ENCODE peak calls at places on chromosomes 4 and X, in eight cellular contexts. E, W, A, B, U, P, I and N are unnamed samples.

GRCh38 chr4:169070071-169070894 is 60.2 kb upstream of the CBR4 start:
- DNase-seq in W (peak; percentile 63), I (peak; percentile 97), A (peak; percentile 74), P (peak; percentile 92), E (peak; percentile 17), U (peak; percentile 54), B (peak; percentile 93), N (peak; percentile 92)

GRCh38 chr4:77196866-77197265 is 39.9 kb downstream of the CCNG2 start:
- DNase-seq in B (no peak), A (no peak), U (peak; percentile 16), I (no peak), W (no peak), P (no peak), E (no peak), N (no peak)

GRCh38 chr4:39609454-39609911 is 29.2 kb downstream of the SMIM14 start:
- DNase-seq in I (peak; percentile 48), U (no peak), B (no peak), E (no peak), W (no peak), P (no peak), A (peak; percentile 37), N (no peak)

GRCh38 chr4:76963136-76963477 is 13.6 kb downstream of the SEPTIN11 start:
- DNase-seq in B (no peak), A (no peak), E (no peak), P (no peak), U (no peak), I (no peak), W (no peak), N (no peak)

GRCh38 chr4:139852612-139853269 is 187.1 kb downstream of the MGST2 start:
- DNase-seq in I (no peak), P (no peak), B (no peak), W (no peak), A (no peak), U (no peak), E (no peak), N (no peak)

GRCh38 chr4:3476341-3476747 is 13.2 kb downstream of the DOK7 start:
- DNase-seq in B (no peak), W (no peak), P (no peak), I (no peak), U (no peak), E (no peak), A (no peak), N (no peak)

GRCh38 chr4:159655547-159655946 is 552.7 kb downstream of the RAPGEF2 start:
- DNase-seq in I (peak; percentile 53), P (no peak), W (no peak), U (no peak), B (peak; percentile 34), E (no peak), A (no peak), N (no peak)

GRCh38 chr4:19486400-19486799 is 765.3 kb upstream of the SLIT2 start:
- DNase-seq in W (no peak), U (no peak), B (no peak), I (peak; percentile 53), A (no peak), P (no peak), E (no peak), N (no peak)

GRCh38 chr4:86608757-86609375 is 14.8 kb downstream of the PTPN13 start:
- DNase-seq in I (no peak), P (no peak), U (no peak), A (no peak), W (no peak), E (no peak), B (no peak), N (no peak)

GRCh38 chrX:15165832-15166231 is 104.1 kb downstream of the ASB9 start:
- DNase-seq in A (no peak), U (no peak), B (no peak), I (no peak), P (no peak), E (no peak), W (no peak), N (no peak)

GRCh38 chr4:55733874-55734437 is 85.6 kb upstream of the EXOC1L start:
- DNase-seq in I (peak; percentile 99), A (peak; percentile 56), U (peak; percentile 65), B (peak; percentile 85), P (no peak), E (no peak), W (peak; percentile 16), N (peak; percentile 49)

GRCh38 chr4:121551271-121551670 is 145.5 kb downstream of the ANXA5 start:
- DNase-seq in U (no peak), E (no peak), W (no peak), P (no peak), I (no peak), A (no peak), B (peak; percentile 19), N (no peak)

GRCh38 chr4:110046588-110047049 is 133.9 kb downstream of the EGF start:
- DNase-seq in A (no peak), P (no peak), U (no peak), W (no peak), I (peak; percentile 48), B (no peak), E (no peak), N (no peak)

GRCh38 chrX:49106930-49107329 is 16.6 kb downstream of the GPKOW start:
- DNase-seq in A (peak; percentile 62), I (peak; percentile 34), W (no peak), B (no peak), U (peak; percentile 43), E (no peak), P (peak; percentile 38), N (peak; percentile 16)

GRCh38 chrX:44914532-44915198 is 41.7 kb downstream of the KDM6A start:
- DNase-seq in E (no peak), A (no peak), I (no peak), W (no peak), U (no peak), P (no peak), B (no peak), N (peak; percentile 55)

GRCh38 chrX:134244043-134244442 is 7.1 kb downstream of the CCDC160 start:
- DNase-seq in B (peak; percentile 10), E (no peak), P (no peak), U (no peak), I (peak; percentile 81), W (no peak), A (no peak), N (no peak)

GRCh38 chrX:80246273-80246672 is 174.0 kb upstream of the TENT5D start:
- DNase-seq in B (no peak), A (peak; percentile 5), W (no peak), I (peak; percentile 21), P (peak; percentile 23), E (no peak), U (no peak), N (no peak)

GRCh38 chrX:103730746-103731508 is 20.2 kb downstream of the TMEM31 start:
- DNase-seq in B (peak; percentile 59), A (no peak), I (no peak), P (no peak), E (no peak), U (peak; percentile 2), W (peak; percentile 48), N (no peak)

GRCh38 chrX:97683256-97683655 is 799.5 kb downstream of the RPA4 start:
- DNase-seq in A (no peak), E (no peak), I (no peak), U (no peak), B (peak; percentile 3), W (no peak), P (no peak), N (no peak)

GRCh38 chrX:5775985-5776384 is 452.7 kb downstream of the NLGN4X start:
- DNase-seq in W (no peak), I (no peak), P (no peak), E (no peak), U (peak; percentile 2), B (no peak), A (no peak), N (no peak)

GRCh38 chr4:148787831-148788477 is 345.7 kb upstream of the NR3C2 start:
- DNase-seq in U (no peak), A (no peak), B (no peak), E (no peak), I (peak; percentile 48), W (peak; percentile 15), P (peak; percentile 23), N (no peak)

GRCh38 chr4:110953898-110954297 is 331.0 kb upstream of the PITX2 start:
- DNase-seq in E (no peak), W (no peak), I (no peak), B (no peak), A (no peak), U (no peak), P (no peak), N (no peak)

GRCh38 chrX:45351478-45351877 is 150.8 kb upstream of the DIPK2B start:
- DNase-seq in E (no peak), B (peak; percentile 2), I (peak; percentile 63), A (no peak), W (no peak), P (no peak), U (no peak), N (no peak)

GRCh38 chrX:24860140-24860539 is 155.6 kb downstream of the ARX start:
- DNase-seq in W (no peak), A (no peak), E (no peak), U (no peak), I (no peak), B (no peak), P (no peak), N (no peak)
- H3K27ac ChIP-seq in W (no peak overlapping the region), A (peak overlapping the region; percentile 85), E (no peak overlapping the region), U (no peak overlapping the region), I (no peak overlapping the region), B (no peak overlapping the region), P (no peak overlapping the region), N (no peak overlapping the region)

DNA sequence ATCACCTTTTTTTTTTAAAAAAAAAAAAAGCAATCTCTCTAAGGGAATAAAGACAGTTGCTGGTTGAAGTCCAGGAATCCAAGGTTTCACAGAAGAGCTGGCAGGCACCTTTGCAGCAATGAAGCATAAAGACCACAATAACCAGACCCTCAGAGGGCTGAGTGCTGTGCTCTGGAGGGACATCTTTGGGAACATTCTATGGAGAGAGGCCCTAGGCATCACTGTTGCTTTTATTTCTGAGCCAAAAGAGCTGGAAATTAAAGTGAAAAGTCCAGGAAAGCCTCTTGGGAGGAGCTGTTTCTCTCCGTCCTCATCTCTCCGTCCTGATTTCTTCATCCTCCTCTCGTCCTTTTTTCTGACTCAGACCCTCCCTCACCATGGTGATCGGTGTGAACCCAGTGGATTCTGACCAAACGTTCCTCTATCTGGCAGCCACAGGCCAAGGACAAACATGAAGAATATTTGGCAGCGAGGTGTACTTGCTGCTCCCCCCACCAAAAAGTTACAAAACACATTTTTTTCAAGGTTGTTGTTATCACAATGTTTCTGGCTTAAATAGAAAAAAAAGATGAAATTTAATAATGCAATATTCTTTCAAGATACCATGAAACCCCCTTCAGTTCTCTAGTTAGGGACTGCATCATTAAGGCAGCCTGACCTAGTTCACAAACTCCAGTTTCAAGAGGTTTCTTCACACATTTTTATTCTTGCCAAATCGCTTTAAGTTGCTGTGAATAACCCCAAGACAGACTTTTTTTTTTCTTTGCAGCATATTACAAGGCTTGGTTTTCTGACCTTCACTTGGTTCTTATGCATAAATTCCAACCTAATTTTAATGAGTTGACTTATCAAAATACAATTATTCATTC is 80.3 kb downstream of the SCD5 start:
- DNase-seq in U (peak; percentile 49), I (no peak), E (no peak), W (no peak), A (no peak), P (no peak), B (no peak), N (no peak)
- H3K27ac ChIP-seq in U (peak overlapping the region; percentile 37), I (no peak overlapping the region), E (no peak overlapping the region), W (no peak overlapping the region), A (no peak overlapping the region), P (no peak overlapping the region), B (no peak overlapping the region), N (no peak overlapping the region)

GRCh38 chrX:106912864-106913263 is 7.3 kb upstream of the CLDN2 start:
- DNase-seq in A (no peak), W (no peak), B (no peak), I (peak; percentile 52), P (no peak), U (no peak), E (no peak), N (no peak)
- H3K27ac ChIP-seq in A (peak overlapping the region; percentile 86), W (no peak overlapping the region), B (no peak overlapping the region), I (no peak overlapping the region), P (no peak overlapping the region), U (no peak overlapping the region), E (no peak overlapping the region), N (no peak overlapping the region)

GRCh38 chr4:140856692-140857091 is 100.5 kb upstream of the TBC1D9 start:
- DNase-seq in B (peak; percentile 85), U (no peak), I (peak; percentile 51), W (peak; percentile 30), E (no peak), P (peak; percentile 38), A (peak; percentile 3), N (peak; percentile 31)
- H3K27ac ChIP-seq in B (peak overlapping the region; percentile 55), U (no peak overlapping the region), I (no peak overlapping the region), W (peak overlapping the region; percentile 40), E (no peak overlapping the region), P (no peak overlapping the region), A (no peak overlapping the region), N (no peak overlapping the region)